ENCODE peak calls at places on chromosomes 6 and 20, in six cellular contexts. H is AG09319, G is type B pancreatic cell, Y is T-helper 17 cell, J is GM12864, L is foreskin fibroblast. X is an unnamed sample.

GRCh38 chr20:40651121-40651520 is 37.9 kb downstream of the MAFB start:
- DNase-seq in G (no peak), J (no peak), L (peak), H (no peak), Y (no peak), X (no peak)

GRCh38 chr6:87723727-87724078 is 21.7 kb upstream of the AKIRIN2 start:
- DNase-seq in H (no peak), L (no peak), Y (no peak), J (no peak), G (no peak), X (no peak)

GRCh38 chr20:21096321-21097043 is 9.7 kb downstream of the LINC00237 start:
- DNase-seq in G (no peak), H (no peak), L (peak), Y (no peak), J (peak), X (no peak)

GRCh38 chr6:16719488-16719887 is 41.8 kb downstream of the ATXN1 start:
- DNase-seq in L (no peak), Y (no peak), H (no peak), G (no peak), J (no peak), X (no peak)

GRCh38 chr20:14523090-14523489 is 185.7 kb upstream of the FLRT3 start:
- DNase-seq in G (no peak), L (peak), H (no peak), Y (no peak), J (no peak), X (no peak)

GRCh38 chr20:24950128-24950835 is 1.2 kb downstream of the CST7 start:
- DNase-seq in Y (no peak), H (no peak), L (no peak), G (peak), J (no peak), X (no peak)

GRCh38 chr20:34522969-34523871 is 7.0 kb downstream of the DYNLRB1 start:
- DNase-seq in L (peak), G (peak), J (no peak), H (peak), Y (peak), X (no peak)

GRCh38 chr6:29757701-29758293 is 34.6 kb downstream of the HLA-F start:
- DNase-seq in Y (no peak), J (no peak), L (no peak), H (no peak), G (peak), X (no peak)

GRCh38 chr20:57476073-57476526 is 48.8 kb downstream of the CTCFL start:
- DNase-seq in Y (no peak), G (no peak), L (no peak), H (no peak), J (peak), X (peak)

GRCh38 chr20:10596726-10597125 is 77.1 kb downstream of the JAG1 start:
- DNase-seq in G (no peak), Y (no peak), H (peak), J (no peak), L (peak), X (no peak)

GRCh38 chr6:142478117-142478516 is 176.3 kb downstream of the ADGRG6 start:
- DNase-seq in H (no peak), Y (no peak), J (no peak), G (no peak), L (peak), X (no peak)

GRCh38 chr20:33062750-33063149 is 9.0 kb downstream of the BPIFB3 start:
- DNase-seq in H (no peak), G (no peak), Y (no peak), J (no peak), L (no peak), X (no peak)

GRCh38 chr20:39047417-39047985 is 85.4 kb downstream of the DHX35 start:
- DNase-seq in G (no peak), H (no peak), J (no peak), Y (no peak), L (no peak), X (no peak)

GRCh38 chr20:51404297-51405060 is 138.0 kb downstream of the NFATC2 start:
- DNase-seq in L (no peak), H (no peak), J (peak), Y (peak), G (no peak), X (peak)

GRCh38 chr6:129381885-129382284 is 328.1 kb downstream of the ARHGAP18 start:
- DNase-seq in J (no peak), G (no peak), L (no peak), Y (no peak), H (no peak), X (no peak)

GRCh38 chr20:23187759-23188158 is 101.6 kb upstream of the CD93 start:
- DNase-seq in G (no peak), H (no peak), L (no peak), Y (no peak), J (no peak), X (peak)

GRCh38 chr6:21587925-21588811 is 5.4 kb upstream of the SOX4 start:
- DNase-seq in J (no peak), Y (no peak), H (no peak), G (peak), L (peak), X (peak)

GRCh38 chr20:35617397-35618031 is 1.9 kb downstream of the SPAG4 start:
- DNase-seq in J (no peak), G (no peak), L (peak), Y (no peak), H (no peak), X (peak)

GRCh38 chr20:15918631-15919030 is 654.6 kb downstream of the KIF16B start:
- DNase-seq in G (no peak), H (no peak), J (no peak), L (no peak), Y (no peak), X (no peak)

GRCh38 chr6:70103798-70104197 is 199.1 kb downstream of the COL9A1 start:
- DNase-seq in L (no peak), Y (no peak), H (no peak), J (no peak), G (no peak), X (no peak)

X was measured in kidney.